ENCODE peak calls at places on chromosomes 3 and 15, in seven cellular contexts. E is psoas muscle, X is heart left ventricle, O is aorta, L is astrocyte of the spinal cord, V is suprapubic skin, T is stomach. N is an unnamed sample.

GRCh38 chr3:127260416-127260815 is 27.4 kb downstream of the PRR20G start:
- DNase-seq in E (no peak), X (no peak), O (no peak), L (no peak), V (no peak), T (no peak), N (no peak)

GRCh38 chr3:116267139-116267538 is 178.1 kb downstream of the LSAMP start:
- DNase-seq in E (no peak), X (no peak), O (no peak), L (no peak), V (no peak), T (no peak), N (no peak)

GRCh38 chr3:37793889-37794591 is 67.6 kb upstream of the CTDSPL start:
- DNase-seq in E (no peak), X (no peak), O (no peak), L (no peak), V (no peak), T (no peak), N (no peak)

GRCh38 chr3:111610612-111611054 is 15.5 kb upstream of the ZBED2 start:
- DNase-seq in E (no peak), X (no peak), O (no peak), L (no peak), V (no peak), T (no peak), N (no peak)

GRCh38 chr3:150544040-150544439 is 2.3 kb downstream of the SERP1 start:
- DNase-seq in E (no peak), X (no peak), O (no peak), L (peak; percentile 55), V (no peak), T (no peak), N (no peak)

GRCh38 chr15:36778516-36778915 is 199.1 kb downstream of the CDIN1 start:
- DNase-seq in E (no peak), X (no peak), O (no peak), L (peak; percentile 22), V (no peak), T (no peak), N (no peak)

GRCh38 chr3:127747751-127748521 is 74.4 kb downstream of the MGLL start:
- DNase-seq in E (peak; percentile 86), X (peak; percentile 83), O (peak; percentile 83), L (peak; percentile 92), V (peak; percentile 90), T (peak; percentile 77), N (no peak)

GRCh38 chr15:48712546-48712945 is 67.0 kb upstream of the FBN1 start:
- DNase-seq in E (no peak), X (no peak), O (no peak), L (no peak), V (no peak), T (no peak), N (no peak)

GRCh38 chr3:27681249-27681748 is 40.8 kb downstream of the EOMES start:
- DNase-seq in E (no peak), X (no peak), O (no peak), L (peak; percentile 90), V (no peak), T (no peak), N (no peak)

GRCh38 chr3:18134386-18135082 is 290.6 kb downstream of the SATB1 start:
- DNase-seq in E (no peak), X (no peak), O (no peak), L (peak; percentile 65), V (no peak), T (no peak), N (no peak)

GRCh38 chr3:129068291-129068886 is 7.8 kb downstream of the GP9 start:
- DNase-seq in E (no peak), X (peak; percentile 69), O (peak; percentile 55), L (no peak), V (no peak), T (no peak), N (no peak)

GRCh38 chr3:148551767-148552260 is 145.9 kb upstream of the AGTR1 start:
- DNase-seq in E (no peak), X (no peak), O (no peak), L (peak; percentile 43), V (no peak), T (no peak), N (no peak)

GRCh38 chr3:35643391-35643790 is 4.1 kb downstream of the ARPP21 start:
- DNase-seq in E (no peak), X (no peak), O (no peak), L (no peak), V (no peak), T (no peak), N (no peak)

GRCh38 chr3:193869221-193870201 is 266.4 kb upstream of the HES1 start:
- DNase-seq in E (peak; percentile 46), X (peak; percentile 74), O (peak; percentile 79), L (peak; percentile 95), V (no peak), T (no peak), N (no peak)

GRCh38 chr3:193452338-193452737 is 73.8 kb upstream of the ATP13A5 start:
- DNase-seq in E (no peak), X (no peak), O (no peak), L (no peak), V (no peak), T (no peak), N (no peak)

GRCh38 chr3:57911588-57911987 is 96.6 kb upstream of the FLNB start:
- DNase-seq in E (no peak), X (no peak), O (no peak), L (peak; percentile 52), V (no peak), T (no peak), N (no peak)

GRCh38 chr3:149801639-149802038 is 9.3 kb upstream of the ANKUB1 start:
- DNase-seq in E (no peak), X (no peak), O (no peak), L (no peak), V (no peak), T (no peak), N (no peak)

GRCh38 chr3:53046171-53047170 is 598 bp upstream of the SFMBT1 start:
- DNase-seq in E (peak; percentile 54), X (peak; percentile 75), O (peak; percentile 68), L (peak; percentile 17), V (no peak), T (peak; percentile 53), N (peak; percentile 41)

GRCh38 chr3:188270423-188270972 is 116.5 kb downstream of the LPP start:
- DNase-seq in E (no peak), X (no peak), O (no peak), L (peak; percentile 96), V (no peak), T (no peak), N (no peak)

GRCh38 chr15:96166223-96167200 is 164.0 kb upstream of the NR2F2 start:
- DNase-seq in E (no peak), X (no peak), O (no peak), L (peak; percentile 22), V (no peak), T (no peak), N (no peak)

DNA sequence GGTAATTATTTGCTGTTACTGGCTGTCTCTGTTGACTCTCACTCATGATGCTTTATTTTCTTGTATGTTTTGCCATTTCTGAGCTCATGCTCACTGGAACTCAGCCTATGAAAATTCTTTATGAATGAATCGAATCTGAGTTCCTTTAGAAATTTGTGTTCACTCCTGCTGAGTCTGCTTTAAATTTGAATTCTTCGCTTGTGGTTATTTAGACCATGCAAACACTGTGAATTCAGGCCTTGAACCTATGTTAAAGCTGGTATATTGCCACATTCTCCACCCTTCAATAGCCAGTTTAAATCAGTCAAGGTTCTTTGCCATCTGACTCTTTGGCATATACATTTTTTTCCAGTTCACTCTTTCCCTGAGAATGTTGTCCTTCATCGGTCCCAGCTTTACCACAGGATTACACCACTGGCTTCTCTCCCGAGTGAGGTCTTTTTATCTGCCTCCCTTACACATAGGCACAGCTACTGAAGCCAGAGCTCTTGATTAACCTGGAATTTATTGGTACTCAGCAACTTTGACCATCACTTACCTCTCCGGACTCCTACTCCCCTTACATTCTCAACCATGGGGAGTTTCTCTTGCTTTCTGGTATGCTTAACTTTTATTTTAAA is 400.6 kb downstream of the VPS13C start:
- DNase-seq in E (no peak), X (no peak), O (no peak), L (peak; percentile 81), V (no peak), T (no peak), N (no peak)
- H3K4me3 ChIP-seq in E (no peak overlapping the region), X (no peak overlapping the region), O (no peak overlapping the region), L (no peak overlapping the region), V (no peak overlapping the region), T (no peak overlapping the region), N (no peak overlapping the region)

DNA sequence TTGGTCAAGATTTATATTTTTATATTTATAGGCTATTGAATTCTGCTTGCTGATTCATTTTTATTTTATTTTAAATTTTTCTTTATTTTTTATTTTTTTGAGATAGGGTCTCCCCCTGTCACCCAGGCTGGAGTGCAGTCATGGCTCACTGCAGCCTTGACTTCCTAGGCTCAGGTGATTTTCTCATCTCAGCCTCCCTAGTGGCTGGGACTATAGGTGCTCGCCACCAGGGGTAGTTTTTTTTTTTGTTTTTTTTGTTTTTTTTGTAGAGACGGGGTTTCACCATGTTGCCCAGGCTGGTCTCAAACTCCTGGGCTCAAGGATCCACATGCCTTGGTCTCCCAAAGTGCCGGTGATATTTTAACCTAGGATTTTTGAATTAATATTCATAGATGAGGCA is 31.2 kb downstream of the NR2E3 start:
- DNase-seq in E (no peak), X (no peak), O (no peak), L (no peak), V (no peak), T (no peak), N (no peak)
- H3K4me3 ChIP-seq in E (no peak overlapping the region), X (no peak overlapping the region), O (no peak overlapping the region), L (no peak overlapping the region), V (no peak overlapping the region), T (no peak overlapping the region), N (no peak overlapping the region)

DNA sequence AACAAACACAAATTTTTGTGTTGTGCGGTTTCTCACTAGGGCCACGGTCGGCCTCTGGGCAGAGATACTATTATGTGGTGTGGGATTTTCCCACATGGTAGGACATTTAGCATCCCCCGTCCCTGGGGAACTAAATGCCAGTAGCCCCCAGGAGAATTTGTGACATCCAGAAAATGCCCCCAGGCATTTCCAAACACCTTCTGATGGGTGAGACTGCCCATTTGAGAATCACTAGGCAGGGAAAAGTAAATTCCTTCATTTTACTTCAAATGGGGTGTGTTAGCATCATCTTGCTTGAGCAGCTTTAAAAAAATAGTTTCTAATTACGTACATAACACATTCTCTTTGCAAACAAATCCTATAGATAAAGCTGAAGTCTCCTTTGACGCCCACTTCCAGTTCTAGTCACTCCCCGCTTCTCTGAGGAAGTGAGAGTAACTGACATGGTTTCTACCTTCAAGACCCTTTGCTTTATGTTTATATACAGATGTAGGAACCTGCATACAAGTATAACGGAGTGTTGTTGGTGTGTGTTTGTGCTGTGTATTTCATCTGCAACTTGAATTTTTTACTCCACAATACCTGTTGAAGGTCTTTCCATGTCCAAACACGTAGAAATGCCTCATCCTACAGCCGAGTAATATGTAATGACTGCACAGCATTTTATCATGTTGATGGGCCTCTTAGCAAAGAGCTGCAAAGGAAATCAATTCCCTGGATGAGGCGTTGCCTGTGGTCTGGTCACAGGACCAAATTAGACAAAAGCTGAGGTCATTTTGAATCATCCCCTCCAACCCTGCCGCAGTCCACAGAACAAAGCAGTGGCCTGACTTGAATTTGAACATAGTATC is 31.4 kb upstream of the ZBTB38 start:
- DNase-seq in E (no peak), X (no peak), O (no peak), L (peak; percentile 83), V (no peak), T (no peak), N (no peak)
- H3K4me3 ChIP-seq in E (no peak overlapping the region), X (no peak overlapping the region), O (no peak overlapping the region), L (no peak overlapping the region), V (no peak overlapping the region), T (no peak overlapping the region), N (no peak overlapping the region)

DNA sequence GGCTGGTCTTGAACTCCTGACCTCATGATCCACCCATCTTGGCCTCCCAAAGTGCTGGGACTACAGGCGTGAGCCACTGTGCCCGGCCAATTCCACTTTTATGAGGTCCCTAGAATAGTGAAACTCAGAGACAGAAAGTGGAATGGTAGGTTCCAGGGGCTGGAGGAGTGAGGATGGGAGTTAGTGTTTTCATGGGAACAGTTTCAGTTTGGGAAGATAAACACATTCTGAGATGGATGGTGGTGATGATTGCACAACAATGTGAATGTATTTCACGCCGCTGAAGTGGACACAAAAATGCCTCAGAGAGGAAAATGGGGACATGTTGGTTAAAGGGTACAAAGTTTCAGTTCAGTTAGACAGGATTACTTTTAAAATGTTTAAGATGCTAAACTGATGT is 22.5 kb upstream of the HDAC11 start:
- DNase-seq in E (no peak), X (no peak), O (no peak), L (no peak), V (no peak), T (no peak), N (no peak)
- H3K4me3 ChIP-seq in E (no peak overlapping the region), X (no peak overlapping the region), O (no peak overlapping the region), L (no peak overlapping the region), V (no peak overlapping the region), T (no peak overlapping the region), N (no peak overlapping the region)

N was measured in dorsolateral prefrontal cortex.